ENCODE peak calls at places on chromosome 12, in five cellular contexts. One of them, this sample, is unnamed.

GRCh38 chr12:77120156-77120555 is 54.8 kb upstream of the E2F7 start:
- DNase-seq in thyroid gland: no peak
- DNase-seq in heart left ventricle: no peak
- DNase-seq in transverse colon: no peak
- DNase-seq in gastrocnemius medialis: no peak
- DNase-seq in this sample: no peak

GRCh38 chr12:98438826-98439225 is 76.6 kb upstream of the TMPO start:
- DNase-seq in thyroid gland: no peak
- DNase-seq in heart left ventricle: no peak
- DNase-seq in transverse colon: no peak
- DNase-seq in gastrocnemius medialis: no peak
- DNase-seq in this sample: no peak

GRCh38 chr12:2904260-2904659 is 13.6 kb downstream of the TULP3 start:
- DNase-seq in thyroid gland: peak; percentile 94
- DNase-seq in heart left ventricle: no peak
- DNase-seq in transverse colon: no peak
- DNase-seq in gastrocnemius medialis: no peak
- DNase-seq in this sample: no peak

GRCh38 chr12:112130461-112130998 is 5.2 kb downstream of the TRAFD1 start:
- DNase-seq in thyroid gland: no peak
- DNase-seq in heart left ventricle: no peak
- DNase-seq in transverse colon: no peak
- DNase-seq in gastrocnemius medialis: no peak
- DNase-seq in this sample: no peak

GRCh38 chr12:112176321-112177010 is 51.1 kb downstream of the TRAFD1 start:
- DNase-seq in thyroid gland: no peak
- DNase-seq in heart left ventricle: no peak
- DNase-seq in transverse colon: no peak
- DNase-seq in gastrocnemius medialis: no peak
- DNase-seq in this sample: no peak

GRCh38 chr12:42963993-42964392 is 374.4 kb upstream of the PRICKLE1 start:
- DNase-seq in thyroid gland: no peak
- DNase-seq in heart left ventricle: no peak
- DNase-seq in transverse colon: no peak
- DNase-seq in gastrocnemius medialis: no peak
- DNase-seq in this sample: no peak

GRCh38 chr12:43407816-43408645 is 144.0 kb downstream of the ADAMTS20 start:
- DNase-seq in thyroid gland: no peak
- DNase-seq in heart left ventricle: no peak
- DNase-seq in transverse colon: no peak
- DNase-seq in gastrocnemius medialis: no peak
- DNase-seq in this sample: no peak

GRCh38 chr12:30835216-30835615 is 80.5 kb upstream of the CAPRIN2 start:
- DNase-seq in thyroid gland: no peak
- DNase-seq in heart left ventricle: no peak
- DNase-seq in transverse colon: no peak
- DNase-seq in gastrocnemius medialis: no peak
- DNase-seq in this sample: no peak

GRCh38 chr12:1488908-1489381 is 105.4 kb downstream of the FBXL14 start:
- DNase-seq in thyroid gland: no peak
- DNase-seq in heart left ventricle: no peak
- DNase-seq in transverse colon: no peak
- DNase-seq in gastrocnemius medialis: no peak
- DNase-seq in this sample: no peak

GRCh38 chr12:116128779-116129178 is 148.7 kb downstream of the MED13L start:
- DNase-seq in thyroid gland: no peak
- DNase-seq in heart left ventricle: no peak
- DNase-seq in transverse colon: no peak
- DNase-seq in gastrocnemius medialis: no peak
- DNase-seq in this sample: no peak
- H3K4me1 ChIP-seq in thyroid gland: peaks cover 64% of the 10 kb centered on the region
- H3K4me1 ChIP-seq in heart left ventricle: peaks cover 54% of the 10 kb centered on the region
- H3K4me1 ChIP-seq in transverse colon: peaks cover 17% of the 10 kb centered on the region
- H3K4me1 ChIP-seq in gastrocnemius medialis: peaks cover 86% of the 10 kb centered on the region
- H3K4me1 ChIP-seq in this sample: peaks cover 82% of the 10 kb centered on the region

GRCh38 chr12:54141534-54142475 is 47.0 kb downstream of the SMUG1 start:
- DNase-seq in thyroid gland: peak; percentile 51
- DNase-seq in heart left ventricle: no peak
- DNase-seq in transverse colon: no peak
- DNase-seq in gastrocnemius medialis: no peak
- DNase-seq in this sample: no peak
- H3K4me3 ChIP-seq in thyroid gland: no peak overlapping the region
- H3K4me3 ChIP-seq in heart left ventricle: no peak overlapping the region
- H3K4me3 ChIP-seq in transverse colon: no peak overlapping the region
- H3K4me3 ChIP-seq in gastrocnemius medialis: no peak overlapping the region
- H3K4me3 ChIP-seq in this sample: no peak overlapping the region

DNA sequence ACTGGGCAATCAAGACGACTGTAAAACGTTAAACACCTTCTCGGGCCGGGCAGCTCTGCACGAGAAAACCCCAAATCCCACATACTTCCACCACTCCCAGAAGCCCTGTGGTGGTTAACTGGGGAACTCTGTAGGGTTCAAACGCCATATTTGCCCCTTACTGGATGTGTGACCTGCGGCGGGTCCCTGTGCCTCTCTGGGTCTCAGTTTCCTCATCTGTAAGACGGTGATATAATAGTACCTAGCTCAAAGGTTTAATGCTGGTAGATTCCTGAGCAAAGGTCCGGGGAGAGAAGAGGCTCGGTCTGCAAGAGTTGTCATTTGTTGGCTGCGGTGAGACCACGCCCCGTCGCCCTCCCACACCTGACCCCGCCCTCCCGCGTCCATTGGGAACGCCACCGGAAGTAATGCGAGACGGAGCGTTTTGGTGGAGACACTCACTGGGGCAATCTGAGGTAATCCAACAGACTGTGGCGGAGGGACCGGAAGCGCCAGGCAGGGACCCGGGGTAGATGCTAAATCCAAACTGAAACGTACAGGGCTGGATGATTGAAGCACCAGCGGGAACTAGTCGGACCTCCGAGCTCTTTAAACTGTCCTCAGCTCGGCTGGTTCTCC is 661 bp upstream of the OGFOD2 start:
- DNase-seq in thyroid gland: peak; percentile 99
- DNase-seq in heart left ventricle: peak; percentile 99
- DNase-seq in transverse colon: peak; percentile 99
- DNase-seq in gastrocnemius medialis: peak; percentile 97
- DNase-seq in this sample: peak; percentile 99
- TF ChIP-seq POLR2A in thyroid gland: peak; percentile 56
- TF ChIP-seq POLR2A in heart left ventricle: no peak
- TF ChIP-seq POLR2A in transverse colon: peak; percentile 58
- TF ChIP-seq POLR2A in gastrocnemius medialis: no peak
- TF ChIP-seq POLR2A in this sample: no peak

GRCh38 chr12:10288989-10289388 is 18.7 kb upstream of the KLRD1 start:
- DNase-seq in thyroid gland: no peak
- DNase-seq in heart left ventricle: no peak
- DNase-seq in transverse colon: no peak
- DNase-seq in gastrocnemius medialis: no peak
- DNase-seq in this sample: no peak

GRCh38 chr12:10293151-10293550 is 14.5 kb upstream of the KLRD1 start:
- DNase-seq in thyroid gland: no peak
- DNase-seq in heart left ventricle: no peak
- DNase-seq in transverse colon: no peak
- DNase-seq in gastrocnemius medialis: no peak
- DNase-seq in this sample: no peak

GRCh38 chr12:10291030-10291429 is 16.6 kb upstream of the KLRD1 start:
- DNase-seq in thyroid gland: no peak
- DNase-seq in heart left ventricle: no peak
- DNase-seq in transverse colon: no peak
- DNase-seq in gastrocnemius medialis: no peak
- DNase-seq in this sample: no peak

DNA sequence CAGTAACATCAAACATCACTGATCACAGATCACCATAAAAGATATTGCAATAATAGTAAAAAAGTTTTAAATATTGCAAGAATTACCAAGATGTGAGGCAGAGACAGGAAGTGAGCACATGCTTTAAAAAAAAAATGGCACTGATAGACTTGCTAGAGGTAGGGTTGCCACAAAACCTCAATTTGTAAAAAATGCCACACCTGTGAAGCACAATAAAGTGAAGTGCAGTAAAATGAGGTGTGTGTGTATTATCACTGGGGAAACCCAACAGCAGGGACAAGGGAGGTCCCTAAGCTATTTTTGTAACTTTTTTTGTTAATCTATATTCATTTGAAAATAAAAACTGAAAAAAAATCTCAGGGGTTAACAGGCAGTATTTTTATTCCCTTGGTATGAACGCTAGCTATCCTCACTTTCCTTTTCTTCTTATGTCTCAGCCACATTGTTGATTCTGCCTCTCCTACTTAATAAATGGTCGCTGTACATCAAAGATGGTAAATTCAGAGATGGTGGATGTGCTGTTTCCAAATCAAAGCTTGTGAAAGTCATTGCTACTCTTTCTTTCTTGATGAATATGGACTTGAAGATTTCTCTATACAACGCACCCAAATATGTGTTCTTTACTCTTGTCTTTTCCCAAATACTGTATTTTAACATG is 14.0 kb upstream of the KLRD1 start:
- DNase-seq in thyroid gland: no peak
- DNase-seq in heart left ventricle: no peak
- DNase-seq in transverse colon: no peak
- DNase-seq in gastrocnemius medialis: no peak
- DNase-seq in this sample: no peak
- H3K4me1 ChIP-seq in thyroid gland: no peaks in the 10 kb centered on the region
- H3K4me1 ChIP-seq in heart left ventricle: no peaks in the 10 kb centered on the region
- H3K4me1 ChIP-seq in transverse colon: no peaks in the 10 kb centered on the region
- H3K4me1 ChIP-seq in gastrocnemius medialis: no peaks in the 10 kb centered on the region
- H3K4me1 ChIP-seq in this sample: no peaks in the 10 kb centered on the region

GRCh38 chr12:133124674-133125073 is 5.4 kb downstream of the ZNF891 start:
- DNase-seq in thyroid gland: no peak
- DNase-seq in heart left ventricle: no peak
- DNase-seq in transverse colon: no peak
- DNase-seq in gastrocnemius medialis: no peak
- DNase-seq in this sample: no peak

GRCh38 chr12:133130808-133131128 is 341 bp downstream of the ZNF10 start:
- DNase-seq in thyroid gland: peak; percentile 54
- DNase-seq in heart left ventricle: peak; percentile 64
- DNase-seq in transverse colon: peak; percentile 45
- DNase-seq in gastrocnemius medialis: peak; percentile 6
- DNase-seq in this sample: peak; percentile 84

GRCh38 chr12:133130038-133130807 is at the start of the genes ZNF10 and ZNF891:
- DNase-seq in thyroid gland: peak; percentile 96
- DNase-seq in heart left ventricle: peak; percentile 98
- DNase-seq in transverse colon: peak; percentile 97
- DNase-seq in gastrocnemius medialis: peak; percentile 90
- DNase-seq in this sample: peak; percentile 98

DNA sequence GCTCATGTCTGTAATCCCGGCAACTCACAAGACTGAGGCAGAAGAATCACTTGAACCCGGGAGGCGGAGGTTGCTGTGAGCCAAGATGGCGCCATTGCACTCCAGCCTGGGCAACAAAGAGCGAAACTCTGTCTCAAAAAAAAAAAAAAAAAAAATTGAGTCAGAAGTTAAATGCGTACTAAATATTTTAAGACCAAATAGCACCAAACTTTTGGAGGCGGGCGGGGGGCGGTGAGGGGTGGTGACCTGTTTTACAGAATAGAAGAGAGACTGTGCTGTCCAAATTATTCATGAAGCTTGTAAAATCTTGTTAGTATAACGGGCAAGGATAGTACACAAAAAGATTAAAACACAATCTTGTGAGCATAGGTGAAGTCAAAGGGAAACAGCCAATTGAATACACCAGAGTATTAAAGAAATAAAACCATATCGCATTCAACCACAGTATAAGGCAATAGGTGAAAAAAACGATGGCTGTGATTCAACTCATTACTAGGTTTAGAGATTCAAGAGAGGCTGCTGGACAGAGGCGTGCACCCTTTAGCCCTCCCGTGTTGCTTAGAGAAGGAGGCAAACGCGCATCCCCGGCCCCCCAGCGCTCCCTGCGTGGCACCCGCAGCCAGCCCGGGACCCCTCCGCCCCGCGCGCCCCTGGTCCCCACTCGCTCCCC is 571 bp downstream of the ZNF891 start:
- DNase-seq in thyroid gland: peak; percentile 3
- DNase-seq in heart left ventricle: no peak
- DNase-seq in transverse colon: no peak
- DNase-seq in gastrocnemius medialis: peak; percentile 1
- DNase-seq in this sample: peak; percentile 62
- H3K4me3 ChIP-seq in thyroid gland: peak overlapping the region; percentile 44
- H3K4me3 ChIP-seq in heart left ventricle: peak overlapping the region; percentile 85
- H3K4me3 ChIP-seq in transverse colon: peak overlapping the region; percentile 94
- H3K4me3 ChIP-seq in gastrocnemius medialis: peak overlapping the region; percentile 89
- H3K4me3 ChIP-seq in this sample: peak overlapping the region; percentile 76

DNA sequence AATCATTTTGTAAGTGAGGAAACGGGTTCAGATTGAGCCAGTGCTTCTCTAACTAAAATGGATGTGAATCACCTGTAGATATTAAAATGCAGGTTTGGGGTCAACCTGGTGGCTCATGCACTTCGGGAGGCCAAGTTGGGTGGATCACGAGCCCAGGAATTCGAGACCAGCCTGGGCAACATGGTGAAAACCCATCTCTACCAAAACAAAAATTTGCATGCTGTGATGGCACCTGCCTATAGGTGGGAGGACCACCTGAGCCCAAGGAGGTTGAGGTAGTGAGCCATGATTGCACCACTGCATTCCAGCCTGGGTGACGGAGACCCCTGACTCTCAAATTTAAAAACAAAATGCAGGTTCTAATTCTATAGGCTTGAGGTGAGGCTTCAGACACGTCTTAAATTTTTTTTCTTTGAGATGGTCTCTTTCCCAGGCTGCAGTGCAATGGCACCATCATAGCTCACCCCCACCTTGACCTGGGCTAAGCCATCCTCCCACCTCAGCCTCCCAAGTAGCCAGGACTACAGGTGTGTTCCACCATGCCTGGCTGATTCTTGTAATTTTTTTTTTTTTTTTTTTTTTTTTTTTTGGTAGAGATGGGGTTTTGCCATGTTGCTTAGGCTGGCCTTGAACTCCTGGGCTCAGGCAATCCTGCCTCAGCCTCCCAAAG is 9.0 kb downstream of the TUBA1C start:
- DNase-seq in thyroid gland: no peak
- DNase-seq in heart left ventricle: no peak
- DNase-seq in transverse colon: no peak
- DNase-seq in gastrocnemius medialis: no peak
- DNase-seq in this sample: no peak
- TF ChIP-seq POLR2A in thyroid gland: no peak
- TF ChIP-seq POLR2A in heart left ventricle: no peak
- TF ChIP-seq POLR2A in transverse colon: no peak
- TF ChIP-seq POLR2A in gastrocnemius medialis: no peak
- TF ChIP-seq POLR2A in this sample: no peak

GRCh38 chr12:91142184-91142583 is 30.9 kb upstream of the LUM start:
- DNase-seq in thyroid gland: no peak
- DNase-seq in heart left ventricle: no peak
- DNase-seq in transverse colon: no peak
- DNase-seq in gastrocnemius medialis: no peak
- DNase-seq in this sample: peak; percentile 13

GRCh38 chr12:91138337-91138905 is 27.1 kb upstream of the LUM start:
- DNase-seq in thyroid gland: no peak
- DNase-seq in heart left ventricle: no peak
- DNase-seq in transverse colon: no peak
- DNase-seq in gastrocnemius medialis: no peak
- DNase-seq in this sample: no peak

GRCh38 chr12:91140660-91141045 is 29.4 kb upstream of the LUM start:
- DNase-seq in thyroid gland: no peak
- DNase-seq in heart left ventricle: no peak
- DNase-seq in transverse colon: no peak
- DNase-seq in gastrocnemius medialis: no peak
- DNase-seq in this sample: no peak

GRCh38 chr12:91139264-91139663 is 28.0 kb upstream of the LUM start:
- DNase-seq in thyroid gland: no peak
- DNase-seq in heart left ventricle: no peak
- DNase-seq in transverse colon: no peak
- DNase-seq in gastrocnemius medialis: no peak
- DNase-seq in this sample: no peak

GRCh38 chr12:91139981-91140659 is 28.8 kb upstream of the LUM start:
- DNase-seq in thyroid gland: no peak
- DNase-seq in heart left ventricle: no peak
- DNase-seq in transverse colon: no peak
- DNase-seq in gastrocnemius medialis: no peak
- DNase-seq in this sample: no peak
- H3K4me1 ChIP-seq in thyroid gland: no peaks in the 10 kb centered on the region
- H3K4me1 ChIP-seq in heart left ventricle: peaks cover 24% of the 10 kb centered on the region
- H3K4me1 ChIP-seq in transverse colon: peaks cover 19% of the 10 kb centered on the region
- H3K4me1 ChIP-seq in gastrocnemius medialis: peaks cover 8% of the 10 kb centered on the region
- H3K4me1 ChIP-seq in this sample: no peaks in the 10 kb centered on the region

GRCh38 chr12:32048791-32049190 is 57.9 kb upstream of the BICD1 start:
- DNase-seq in thyroid gland: no peak
- DNase-seq in heart left ventricle: no peak
- DNase-seq in transverse colon: no peak
- DNase-seq in gastrocnemius medialis: no peak
- DNase-seq in this sample: no peak
- H3K4me3 ChIP-seq in thyroid gland: no peak overlapping the region
- H3K4me3 ChIP-seq in heart left ventricle: no peak overlapping the region
- H3K4me3 ChIP-seq in transverse colon: no peak overlapping the region
- H3K4me3 ChIP-seq in gastrocnemius medialis: no peak overlapping the region
- H3K4me3 ChIP-seq in this sample: no peak overlapping the region

This sample was measured in adrenal gland.